ENCODE peak calls at places on chromosomes 11 and 22, in ten cellular contexts. K is fibroblast of lung, D is psoas muscle, Q is suprapubic skin, S is neuronal stem cell, F is HCT116, X is HepG2, Y is upper lobe of right lung, M is tibial nerve, C is GM23338. I is an unnamed sample.

GRCh38 chr11:10911907-10912306 is 54.1 kb upstream of the ZBED5 start:
- DNase-seq in M (no peak), S (no peak), C (peak; percentile 32), X (no peak), K (no peak), F (no peak), Q (no peak), Y (no peak), D (no peak), I (no peak)

GRCh38 chr11:128848815-128849455 is 18.2 kb downstream of the KCNJ1 start:
- DNase-seq in Y (peak; percentile 77), D (peak; percentile 38), K (peak; percentile 25), M (peak; percentile 31), C (peak; percentile 91), Q (no peak), F (peak; percentile 49), S (peak; percentile 60), X (peak; percentile 14), I (no peak)

GRCh38 chr11:86063536-86063935 is 5.3 kb downstream of the PICALM start:
- DNase-seq in C (no peak), F (no peak), K (no peak), D (no peak), X (no peak), M (no peak), Y (no peak), Q (no peak), S (no peak), I (no peak)

GRCh38 chr11:612201-612960 is 3.4 kb downstream of the IRF7 start:
- DNase-seq in C (peak; percentile 63), Y (peak; percentile 68), D (peak; percentile 78), S (no peak), M (no peak), F (peak; percentile 16), Q (peak; percentile 73), K (peak; percentile 35), X (peak; percentile 29), I (no peak)

GRCh38 chr11:130634186-130634585 is 185.7 kb downstream of the ADAMTS15 start:
- DNase-seq in F (no peak), Q (no peak), M (no peak), D (no peak), S (no peak), Y (no peak), K (no peak), C (no peak), X (no peak), I (no peak)

GRCh38 chr11:70523384-70524095 is 125.2 kb downstream of the CTTN start:
- DNase-seq in S (no peak), K (no peak), M (no peak), X (no peak), F (no peak), D (no peak), C (no peak), Q (no peak), Y (peak; percentile 59), I (no peak)

GRCh38 chr11:132539590-132540368 is 992.5 kb downstream of the OPCML start:
- DNase-seq in K (no peak), M (no peak), X (no peak), Y (no peak), C (no peak), Q (no peak), S (no peak), D (no peak), F (no peak), I (no peak)

GRCh38 chr11:122852071-122852831 is 14.0 kb downstream of the CRTAM start:
- DNase-seq in Y (no peak), M (no peak), S (no peak), Q (no peak), C (no peak), F (no peak), X (no peak), K (peak; percentile 28), D (no peak), I (no peak)

GRCh38 chr22:40289991-40290459 is 56.3 kb upstream of the ADSL start:
- DNase-seq in F (no peak), X (no peak), K (no peak), D (no peak), C (no peak), Y (no peak), M (no peak), S (no peak), Q (no peak), I (no peak)

GRCh38 chr11:67510023-67510345 is 2.0 kb upstream of the CDK2AP2 start:
- DNase-seq in M (no peak), S (no peak), X (no peak), Q (no peak), D (no peak), F (no peak), C (no peak), Y (no peak), K (no peak), I (no peak)

GRCh38 chr22:42287174-42287890 is 16.9 kb upstream of the TCF20 start:
- DNase-seq in Q (no peak), Y (no peak), C (no peak), M (no peak), F (no peak), K (no peak), S (no peak), D (no peak), X (no peak), I (no peak)

GRCh38 chr22:42292726-42293520 is 22.5 kb upstream of the TCF20 start:
- DNase-seq in D (no peak), Y (no peak), S (no peak), F (no peak), Q (no peak), X (no peak), K (no peak), M (no peak), C (no peak), I (no peak)

GRCh38 chr22:42291287-42291686 is 20.8 kb upstream of the TCF20 start:
- DNase-seq in F (no peak), D (no peak), Y (no peak), C (no peak), K (no peak), M (no peak), S (no peak), X (no peak), Q (no peak), I (no peak)

GRCh38 chr22:42288791-42289190 is 18.3 kb upstream of the TCF20 start:
- DNase-seq in Y (no peak), F (no peak), S (no peak), C (no peak), M (no peak), X (no peak), Q (no peak), D (no peak), K (no peak), I (no peak)

DNA sequence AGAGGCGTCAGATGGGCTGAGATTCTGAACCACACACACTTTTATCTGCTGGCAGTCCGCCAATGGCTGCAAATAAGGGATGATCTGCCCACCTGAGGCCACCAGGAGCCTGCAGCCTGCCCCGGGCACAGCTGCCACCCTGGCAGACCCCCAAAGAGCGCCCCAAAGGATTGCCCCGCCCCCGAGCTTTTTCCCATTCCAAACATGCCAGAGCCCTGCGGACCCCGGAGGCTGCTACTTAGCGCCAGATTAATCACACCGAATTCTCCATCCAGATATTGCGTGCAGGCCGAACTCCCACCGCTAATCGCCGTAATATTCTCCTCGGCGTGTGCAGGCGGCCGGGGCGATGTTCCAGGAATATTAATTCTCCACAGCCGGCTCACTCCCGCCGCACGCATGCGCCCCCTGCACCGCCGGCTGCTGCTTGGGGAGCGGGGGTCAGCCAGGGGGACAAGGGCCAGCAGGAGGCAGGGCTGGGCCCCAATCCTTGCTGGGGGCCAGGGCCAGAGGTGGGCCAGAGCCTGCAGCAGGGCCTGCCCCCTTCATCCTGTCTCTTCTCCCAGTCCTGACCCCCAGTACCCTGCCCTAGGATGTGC is 19.3 kb upstream of the TCF20 start:
- DNase-seq in S (no peak), Q (no peak), Y (no peak), X (no peak), K (no peak), C (no peak), M (no peak), D (no peak), F (no peak), I (no peak)
- H3K27me3 ChIP-seq in S (no peaks in the 10 kb centered on the region), Q (peaks cover 5% of the 10 kb centered on the region), Y (peaks cover 5% of the 10 kb centered on the region), X (peaks cover 37% of the 10 kb centered on the region), K (peaks cover 2% of the 10 kb centered on the region), C (peaks cover 19% of the 10 kb centered on the region), M (peaks cover 9% of the 10 kb centered on the region), D (peaks cover 18% of the 10 kb centered on the region), F (no peaks in the 10 kb centered on the region), I (peaks cover 3% of the 10 kb centered on the region)

GRCh38 chr11:87603887-87604286 is 566.2 kb downstream of the TMEM135 start:
- DNase-seq in Y (no peak), S (no peak), C (no peak), F (no peak), X (no peak), K (no peak), D (no peak), M (no peak), Q (no peak), I (no peak)
- H3K4me1 ChIP-seq in Y (no peaks in the 10 kb centered on the region), S (no peaks in the 10 kb centered on the region), C (no peaks in the 10 kb centered on the region), F (no peaks in the 10 kb centered on the region), X (no peaks in the 10 kb centered on the region), K (no peaks in the 10 kb centered on the region), D (no peaks in the 10 kb centered on the region), M (no peaks in the 10 kb centered on the region), Q (no peaks in the 10 kb centered on the region), I (peaks cover 9% of the 10 kb centered on the region)

GRCh38 chr22:22067192-22067591 is 84.6 kb upstream of the TOP3B start:
- DNase-seq in C (no peak), K (no peak), M (no peak), S (no peak), Y (no peak), D (no peak), F (no peak), X (no peak), Q (no peak), I (no peak)
- H3K27me3 ChIP-seq in C (peaks cover 100% of the 10 kb centered on the region), K (peaks cover 12% of the 10 kb centered on the region), M (no peaks in the 10 kb centered on the region), S (peaks cover 26% of the 10 kb centered on the region), Y (no peaks in the 10 kb centered on the region), D (no peaks in the 10 kb centered on the region), F (peaks cover 2% of the 10 kb centered on the region), X (peaks cover 4% of the 10 kb centered on the region), Q (no peaks in the 10 kb centered on the region), I (no peaks in the 10 kb centered on the region)

GRCh38 chr11:64925536-64926449 is 1.3 kb downstream of the PPP2R5B start:
- DNase-seq in Q (peak; percentile 71), X (no peak), M (no peak), F (no peak), C (no peak), S (no peak), D (no peak), K (no peak), Y (peak; percentile 67), I (no peak)

GRCh38 chr11:64921384-64921783 is 3.1 kb upstream of the PPP2R5B start:
- DNase-seq in X (no peak), M (no peak), F (no peak), C (no peak), Y (no peak), K (no peak), D (no peak), S (no peak), Q (no peak), I (no peak)

GRCh38 chr11:64923944-64924909 is at the start of gene PPP2R5B:
- DNase-seq in X (peak; percentile 85), S (peak; percentile 80), C (peak; percentile 94), Q (peak; percentile 95), M (peak; percentile 92), F (peak; percentile 85), K (peak; percentile 94), Y (peak; percentile 96), D (peak; percentile 95), I (peak; percentile 76)

GRCh38 chr11:64924910-64925284 is 408 bp downstream of the PPP2R5B start:
- DNase-seq in S (no peak), M (no peak), X (no peak), Q (peak; percentile 69), F (no peak), C (peak; percentile 68), D (no peak), K (no peak), Y (no peak), I (no peak)

GRCh38 chr11:64923151-64923661 is 1.3 kb upstream of the PPP2R5B start:
- DNase-seq in X (no peak), K (no peak), S (no peak), M (no peak), D (no peak), C (no peak), Q (no peak), F (no peak), Y (no peak), I (no peak)
- H3K4me1 ChIP-seq in X (peaks cover 54% of the 10 kb centered on the region), K (peaks cover 6% of the 10 kb centered on the region), S (peaks cover 5% of the 10 kb centered on the region), M (peaks cover 14% of the 10 kb centered on the region), D (peaks cover 25% of the 10 kb centered on the region), C (peaks cover 7% of the 10 kb centered on the region), Q (peaks cover 29% of the 10 kb centered on the region), F (peaks cover 11% of the 10 kb centered on the region), Y (peaks cover 21% of the 10 kb centered on the region), I (peaks cover 4% of the 10 kb centered on the region)

I was measured in keratinocyte.